ENCODE peak calls at places on chromosome 13, in eight cellular contexts. A is right lobe of liver; S is heart left ventricle; I is CD4-positive, alpha-beta T cell; K is breast epithelium; U is coronary artery; F is OCI-LY7; M is lower leg skin. Q is an unnamed sample.

GRCh38 chr13:63209330-63210017 is 1793.8 kb upstream of the PCDH20 start:
- DNase-seq in I (no peak), M (no peak), A (no peak), S (no peak), K (no peak), F (no peak), U (no peak), Q (no peak)

GRCh38 chr13:25190256-25190655 is 18.2 kb upstream of the AMER2 start:
- DNase-seq in U (no peak), M (no peak), K (no peak), S (no peak), F (no peak), A (no peak), I (no peak), Q (no peak)

GRCh38 chr13:36344886-36345437 is 1.2 kb downstream of the SPART start:
- DNase-seq in K (no peak), F (no peak), M (no peak), S (no peak), U (no peak), A (no peak), I (peak; percentile 7), Q (no peak)

GRCh38 chr13:105333416-105333815 is 1202.0 kb downstream of the EFNB2 start:
- DNase-seq in U (no peak), I (no peak), M (no peak), F (no peak), K (no peak), A (no peak), S (no peak), Q (no peak)

GRCh38 chr13:93767917-93768422 is 541.4 kb downstream of the GPC6 start:
- DNase-seq in F (no peak), S (no peak), A (no peak), I (no peak), K (no peak), M (no peak), U (no peak), Q (no peak)

GRCh38 chr13:89628567-89628966 is 1718.9 kb upstream of the MIR17HG start:
- DNase-seq in A (no peak), U (no peak), I (no peak), F (no peak), S (no peak), M (no peak), K (no peak), Q (no peak)

GRCh38 chr13:49516467-49516866 is 20.7 kb downstream of the PHF11 start:
- DNase-seq in K (no peak), A (no peak), S (no peak), F (no peak), M (no peak), U (no peak), I (no peak), Q (no peak)

GRCh38 chr13:21637296-21637695 is 33.3 kb upstream of the MICU2 start:
- DNase-seq in M (peak; percentile 37), K (no peak), U (no peak), S (no peak), I (no peak), F (no peak), A (no peak), Q (no peak)

GRCh38 chr13:100721885-100722512 is 47.4 kb upstream of the TMTC4 start:
- DNase-seq in K (no peak), A (no peak), M (no peak), U (no peak), I (peak; percentile 20), S (no peak), F (peak; percentile 39), Q (no peak)

DNA sequence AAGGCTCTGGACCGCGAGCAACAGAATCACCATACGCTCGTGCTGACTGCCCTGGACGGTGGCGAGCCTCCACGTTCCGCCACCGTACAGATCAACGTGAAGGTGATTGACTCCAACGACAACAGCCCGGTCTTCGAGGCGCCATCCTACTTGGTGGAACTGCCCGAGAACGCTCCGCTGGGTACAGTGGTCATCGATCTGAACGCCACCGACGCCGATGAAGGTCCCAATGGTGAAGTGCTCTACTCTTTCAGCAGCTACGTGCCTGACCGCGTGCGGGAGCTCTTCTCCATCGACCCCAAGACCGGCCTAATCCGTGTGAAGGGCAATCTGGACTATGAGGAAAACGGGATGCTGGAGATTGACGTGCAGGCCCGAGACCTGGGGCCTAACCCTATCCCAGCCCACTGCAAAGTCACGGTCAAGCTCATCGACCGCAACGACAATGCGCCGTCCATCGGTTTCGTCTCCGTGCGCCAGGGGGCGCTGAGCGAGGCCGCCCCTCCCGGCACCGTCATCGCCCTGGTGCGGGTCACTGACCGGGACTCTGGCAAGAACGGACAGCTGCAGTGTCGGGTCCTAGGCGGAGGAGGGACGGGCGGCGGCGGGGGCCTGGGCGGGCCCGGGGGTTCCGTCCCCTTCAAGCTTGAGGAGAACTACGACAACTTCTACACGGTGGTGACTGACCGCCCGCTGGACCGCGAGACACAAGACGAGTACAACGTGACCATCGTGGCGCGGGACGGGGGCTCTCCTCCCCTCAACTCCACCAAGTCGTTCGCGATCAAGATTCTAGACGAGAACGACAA is 1.8 kb downstream of the PCDH17 start:
- DNase-seq in S (peak; percentile 85), A (peak; percentile 63), M (no peak), K (peak; percentile 51), U (peak; percentile 73), I (no peak), F (no peak), Q (no peak)
- TF ChIP-seq CTCF in S (peak; percentile 54), A (peak; percentile 30), M (no peak), K (no peak), U (no peak), I (no peak), F (no peak), Q (peak; percentile 65)

GRCh38 chr13:26280822-26281221 is 26.9 kb downstream of the CDK8 start:
- DNase-seq in A (no peak), K (no peak), U (no peak), S (no peak), I (no peak), M (no peak), F (no peak), Q (no peak)
- TF ChIP-seq CTCF in A (no peak), K (no peak), U (no peak), S (no peak), I (no peak), M (no peak), F (peak; percentile 28), Q (no peak)

GRCh38 chr13:33018886-33019285 is 2.7 kb downstream of the KL start:
- DNase-seq in M (no peak), S (no peak), K (no peak), U (no peak), A (no peak), I (no peak), F (no peak), Q (no peak)

GRCh38 chr13:33016414-33017409 is at the start of gene KL:
- DNase-seq in A (peak; percentile 64), M (peak; percentile 17), K (no peak), I (no peak), U (no peak), S (peak; percentile 78), F (no peak), Q (no peak)

GRCh38 chr13:33015791-33016323 is 366 bp upstream of the KL start:
- DNase-seq in U (no peak), M (no peak), I (no peak), A (peak; percentile 53), S (peak; percentile 70), F (no peak), K (peak; percentile 51), Q (no peak)

GRCh38 chr13:33015275-33015674 is 948 bp upstream of the KL start:
- DNase-seq in I (no peak), F (no peak), A (no peak), M (peak; percentile 17), S (no peak), U (no peak), K (no peak), Q (no peak)

GRCh38 chr13:33017410-33017929 is 1.2 kb downstream of the KL start:
- DNase-seq in S (no peak), F (peak; percentile 30), A (peak; percentile 70), U (no peak), I (no peak), M (peak; percentile 45), K (no peak), Q (no peak)
- TF ChIP-seq CTCF in S (peak; percentile 51), F (peak; percentile 67), A (peak; percentile 55), U (no peak), I (no peak), M (no peak), K (peak; percentile 61), Q (peak; percentile 20)

GRCh38 chr13:65034266-65034665 is 2195.9 kb downstream of the PCDH9 start:
- DNase-seq in I (no peak), M (no peak), F (no peak), U (no peak), A (no peak), K (no peak), S (peak; percentile 50), Q (no peak)
- TF ChIP-seq CTCF in I (no peak), M (no peak), F (no peak), U (no peak), A (no peak), K (no peak), S (no peak), Q (no peak)

GRCh38 chr13:20116213-20116612 is 44.6 kb downstream of the GJA3 start:
- DNase-seq in S (no peak), I (no peak), K (no peak), M (no peak), A (no peak), F (no peak), U (no peak), Q (no peak)

GRCh38 chr13:20119960-20120359 is 40.9 kb downstream of the GJA3 start:
- DNase-seq in F (no peak), U (no peak), K (no peak), A (no peak), I (no peak), S (no peak), M (no peak), Q (no peak)

GRCh38 chr13:20121154-20121515 is 39.7 kb downstream of the GJA3 start:
- DNase-seq in S (no peak), F (no peak), U (no peak), A (no peak), K (no peak), M (no peak), I (no peak), Q (no peak)

GRCh38 chr13:20114066-20114465 is 46.8 kb downstream of the GJA3 start:
- DNase-seq in A (no peak), S (no peak), M (no peak), U (no peak), F (no peak), K (no peak), I (no peak), Q (no peak)

DNA sequence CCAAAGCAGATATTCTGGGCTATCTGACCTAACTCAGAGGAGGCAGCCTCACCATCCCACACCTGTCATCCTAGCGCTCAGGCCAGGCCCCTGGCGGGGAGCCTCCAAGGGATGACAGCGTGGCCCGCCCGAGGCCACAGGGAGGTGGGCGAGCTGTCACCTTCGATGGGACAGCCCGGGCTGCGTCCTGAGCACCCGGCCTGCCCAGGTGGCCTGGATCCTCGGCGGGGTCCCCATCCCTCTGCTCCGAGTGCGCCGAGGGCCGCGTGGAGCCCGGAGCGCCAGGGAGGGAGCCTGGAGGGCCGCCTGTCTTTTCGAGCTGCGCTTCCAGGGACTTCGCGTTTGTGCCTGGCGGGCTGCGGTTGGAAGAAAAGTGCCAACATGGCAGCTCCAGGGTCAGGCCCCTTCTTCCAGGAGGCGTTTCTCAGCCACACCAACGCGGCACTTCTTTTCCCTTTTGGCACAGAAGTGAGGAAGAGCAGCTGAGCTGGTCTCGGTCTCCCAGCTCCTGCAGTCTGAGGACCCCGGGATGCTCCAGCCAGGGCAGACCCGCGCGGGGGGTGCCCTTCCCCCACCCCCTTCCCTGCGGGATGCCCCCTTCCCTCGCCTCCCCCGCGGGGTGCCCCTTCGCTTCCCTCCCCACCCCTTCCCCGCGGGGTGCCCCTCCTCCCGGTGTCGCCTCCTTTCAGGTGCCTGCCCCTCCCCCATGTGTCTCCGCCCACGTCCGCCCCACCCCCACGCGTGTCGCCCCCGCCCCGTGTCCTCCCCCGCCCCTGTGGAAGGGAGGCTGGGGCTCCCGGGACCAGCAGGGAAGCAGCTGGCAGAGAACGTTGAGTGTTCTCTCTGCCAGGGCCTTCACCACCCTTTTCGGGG is 42.3 kb downstream of the GJA3 start:
- DNase-seq in F (no peak), U (peak; percentile 79), A (peak; percentile 76), K (no peak), I (peak; percentile 44), S (peak; percentile 82), M (no peak), Q (no peak)
- TF ChIP-seq CTCF in F (no peak), U (no peak), A (no peak), K (no peak), I (no peak), S (no peak), M (no peak), Q (no peak)

Q was measured in D721Med.